ENCODE peak calls at places on chromosomes 4 and X, in four cellular contexts. One of them, this sample, is unnamed.

GRCh38 chrX:9542106-9542764 is 77.4 kb downstream of the TBL1X start:
- DNase-seq in GM23248: no peak
- DNase-seq in adipocyte: no peak
- DNase-seq in fibroblast of lung: no peak
- DNase-seq in this sample: no peak

GRCh38 chr4:110503588-110504435 is 27.9 kb downstream of the ENPEP start:
- DNase-seq in GM23248: peak; percentile 50
- DNase-seq in adipocyte: peak; percentile 30
- DNase-seq in fibroblast of lung: peak; percentile 34
- DNase-seq in this sample: no peak

GRCh38 chrX:47568656-47569295 is 7.8 kb downstream of the ARAF start:
- DNase-seq in adipocyte: peak; percentile 39
- DNase-seq in GM23248: no peak
- DNase-seq in fibroblast of lung: no peak
- DNase-seq in this sample: no peak

GRCh38 chr4:151114986-151115385 is 15.6 kb downstream of the RPS3A start:
- DNase-seq in fibroblast of lung: peak; percentile 43
- DNase-seq in adipocyte: no peak
- DNase-seq in GM23248: peak; percentile 44
- DNase-seq in this sample: no peak

GRCh38 chr4:89567936-89568335 is 260.3 kb upstream of the GPRIN3 start:
- DNase-seq in fibroblast of lung: no peak
- DNase-seq in GM23248: no peak
- DNase-seq in adipocyte: no peak
- DNase-seq in this sample: no peak

GRCh38 chr4:36824682-36825081 is 419.9 kb upstream of the NWD2 start:
- DNase-seq in fibroblast of lung: no peak
- DNase-seq in GM23248: no peak
- DNase-seq in adipocyte: no peak
- DNase-seq in this sample: no peak

GRCh38 chr4:75779059-75779757 is 54.8 kb downstream of the USO1 start:
- DNase-seq in fibroblast of lung: no peak
- DNase-seq in GM23248: no peak
- DNase-seq in adipocyte: no peak
- DNase-seq in this sample: no peak

GRCh38 chr4:68654946-68655721 is 15.3 kb downstream of the UGT2B15 start:
- DNase-seq in GM23248: no peak
- DNase-seq in adipocyte: no peak
- DNase-seq in fibroblast of lung: no peak
- DNase-seq in this sample: no peak

GRCh38 chrX:103453655-103454054 is 65.6 kb downstream of the RAB40A start:
- DNase-seq in fibroblast of lung: peak; percentile 97
- DNase-seq in adipocyte: peak; percentile 88
- DNase-seq in GM23248: peak; percentile 93
- DNase-seq in this sample: no peak

GRCh38 chrX:154396948-154397887 is 959 bp upstream of the RPL10 start:
- DNase-seq in GM23248: peak; percentile 81
- DNase-seq in fibroblast of lung: peak; percentile 60
- DNase-seq in adipocyte: peak; percentile 71
- DNase-seq in this sample: no peak

GRCh38 chr4:168667936-168668335 is 171.1 kb downstream of the PALLD start:
- DNase-seq in GM23248: no peak
- DNase-seq in fibroblast of lung: no peak
- DNase-seq in adipocyte: no peak
- DNase-seq in this sample: no peak

GRCh38 chr4:3368841-3369760 is 72.7 kb upstream of the HGFAC start:
- DNase-seq in adipocyte: peak; percentile 1
- DNase-seq in GM23248: no peak
- DNase-seq in fibroblast of lung: no peak
- DNase-seq in this sample: no peak
- H3K4me1 ChIP-seq in adipocyte: peaks cover 24% of the 10 kb centered on the region
- H3K4me1 ChIP-seq in GM23248: peaks cover 23% of the 10 kb centered on the region
- H3K4me1 ChIP-seq in fibroblast of lung: peaks cover 21% of the 10 kb centered on the region
- H3K4me1 ChIP-seq in this sample: peaks cover 14% of the 10 kb centered on the region

GRCh38 chr4:2873329-2873728 is 29.7 kb downstream of the ADD1 start:
- DNase-seq in fibroblast of lung: no peak
- DNase-seq in adipocyte: no peak
- DNase-seq in GM23248: no peak
- DNase-seq in this sample: no peak

GRCh38 chr4:2869659-2870058 is 26.0 kb downstream of the ADD1 start:
- DNase-seq in adipocyte: no peak
- DNase-seq in fibroblast of lung: no peak
- DNase-seq in GM23248: no peak
- DNase-seq in this sample: no peak

GRCh38 chr4:2870098-2870497 is 26.5 kb downstream of the ADD1 start:
- DNase-seq in fibroblast of lung: no peak
- DNase-seq in GM23248: no peak
- DNase-seq in adipocyte: no peak
- DNase-seq in this sample: no peak

GRCh38 chr4:2871466-2871865 is 27.8 kb downstream of the ADD1 start:
- DNase-seq in GM23248: no peak
- DNase-seq in fibroblast of lung: no peak
- DNase-seq in adipocyte: no peak
- DNase-seq in this sample: no peak

GRCh38 chr4:2871911-2872310 is 28.3 kb downstream of the ADD1 start:
- DNase-seq in GM23248: no peak
- DNase-seq in fibroblast of lung: no peak
- DNase-seq in adipocyte: no peak
- DNase-seq in this sample: no peak
- H3K4me1 ChIP-seq in GM23248: peaks cover 31% of the 10 kb centered on the region
- H3K4me1 ChIP-seq in fibroblast of lung: peaks cover 13% of the 10 kb centered on the region
- H3K4me1 ChIP-seq in adipocyte: peaks cover 62% of the 10 kb centered on the region
- H3K4me1 ChIP-seq in this sample: peaks cover 28% of the 10 kb centered on the region

DNA sequence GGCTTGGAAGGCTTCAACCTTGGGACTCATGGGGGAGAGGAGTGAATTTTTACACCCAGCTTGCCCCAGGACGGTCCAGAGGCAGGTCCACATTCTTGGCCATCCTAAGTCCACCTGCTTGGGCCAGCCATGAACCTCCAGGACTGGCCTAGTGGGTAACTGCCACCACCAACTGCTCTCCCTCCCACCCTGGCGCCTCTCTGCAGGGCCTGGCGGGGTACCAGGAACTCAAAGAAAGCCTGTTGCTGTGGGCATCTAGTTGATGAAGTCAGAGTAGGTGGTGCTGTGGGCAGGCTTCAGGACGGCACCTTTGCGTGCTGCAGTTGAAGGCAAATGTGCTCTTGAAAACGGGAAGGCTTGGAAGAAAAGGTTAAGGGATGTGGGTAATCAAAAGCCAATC is 12.0 kb downstream of the BCOR start:
- DNase-seq in fibroblast of lung: no peak
- DNase-seq in adipocyte: no peak
- DNase-seq in GM23248: no peak
- DNase-seq in this sample: no peak
- H3K4me1 ChIP-seq in fibroblast of lung: peaks cover 30% of the 10 kb centered on the region
- H3K4me1 ChIP-seq in adipocyte: peaks cover 2% of the 10 kb centered on the region
- H3K4me1 ChIP-seq in GM23248: peaks cover 7% of the 10 kb centered on the region
- H3K4me1 ChIP-seq in this sample: peaks cover 18% of the 10 kb centered on the region

DNA sequence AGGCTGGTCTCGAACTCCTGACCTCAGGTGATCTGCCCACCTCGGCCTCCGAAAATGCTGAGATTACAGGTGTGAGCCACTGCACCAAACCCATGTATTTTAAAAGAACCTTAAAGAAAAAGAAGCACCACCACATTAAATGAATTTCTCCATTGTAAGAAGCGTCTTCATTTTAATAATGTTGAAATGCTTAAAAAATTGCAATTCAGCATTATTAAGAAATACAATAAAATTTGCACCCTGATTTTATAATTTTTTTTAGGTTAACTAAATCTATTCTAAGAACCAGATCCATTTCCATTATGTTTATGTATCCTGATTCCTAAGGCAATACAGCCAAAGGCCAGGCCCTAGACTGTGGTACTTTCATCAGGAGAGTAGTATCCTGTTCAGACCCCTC is 167.2 kb downstream of the BTC start:
- DNase-seq in fibroblast of lung: no peak
- DNase-seq in GM23248: no peak
- DNase-seq in adipocyte: no peak
- DNase-seq in this sample: no peak
- H3K4me1 ChIP-seq in fibroblast of lung: peaks cover 11% of the 10 kb centered on the region
- H3K4me1 ChIP-seq in GM23248: peaks cover 22% of the 10 kb centered on the region
- H3K4me1 ChIP-seq in adipocyte: peaks cover 23% of the 10 kb centered on the region
- H3K4me1 ChIP-seq in this sample: peaks cover 15% of the 10 kb centered on the region

DNA sequence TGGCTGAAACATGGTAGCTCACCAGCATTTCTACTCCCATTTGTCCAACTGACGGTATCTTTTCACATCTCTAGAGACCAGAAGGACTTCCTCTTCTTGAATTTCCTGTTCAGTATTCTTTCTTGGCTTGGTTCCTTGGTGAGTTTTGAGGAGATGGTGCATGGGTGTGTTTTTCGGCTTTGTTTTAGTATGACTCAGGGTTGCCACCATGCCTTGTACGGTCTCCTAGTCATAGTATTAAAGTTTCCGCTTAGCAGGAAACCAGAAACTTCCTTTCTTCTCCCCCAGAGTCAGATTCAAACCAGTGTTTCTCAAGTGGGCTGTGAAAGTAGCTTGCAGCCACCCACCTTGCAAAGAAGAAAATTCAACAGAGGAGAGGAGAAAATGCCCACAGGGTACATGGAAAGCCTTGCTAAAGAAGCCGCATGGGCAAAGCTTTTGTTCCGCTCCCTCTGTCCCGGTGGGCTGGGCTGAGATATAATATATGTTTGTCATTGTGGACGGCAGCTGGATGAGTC is 5.7 kb downstream of the CD99 start:
- DNase-seq in fibroblast of lung: peak; percentile 86
- DNase-seq in GM23248: peak; percentile 96
- DNase-seq in adipocyte: peak; percentile 62
- DNase-seq in this sample: no peak
- H3K4me1 ChIP-seq in fibroblast of lung: peaks cover 17% of the 10 kb centered on the region
- H3K4me1 ChIP-seq in GM23248: peaks cover 49% of the 10 kb centered on the region
- H3K4me1 ChIP-seq in adipocyte: peaks cover 50% of the 10 kb centered on the region
- H3K4me1 ChIP-seq in this sample: peaks cover 70% of the 10 kb centered on the region

GRCh38 chr4:73258668-73259551 is at the start of gene ANKRD17:
- DNase-seq in GM23248: peak; percentile 96
- DNase-seq in fibroblast of lung: peak; percentile 95
- DNase-seq in adipocyte: peak; percentile 97
- DNase-seq in this sample: peak; percentile 74
- H3K4me1 ChIP-seq in GM23248: peaks cover 37% of the 10 kb centered on the region
- H3K4me1 ChIP-seq in fibroblast of lung: peaks cover 3% of the 10 kb centered on the region
- H3K4me1 ChIP-seq in adipocyte: peaks cover 42% of the 10 kb centered on the region
- H3K4me1 ChIP-seq in this sample: peaks cover 45% of the 10 kb centered on the region

DNA sequence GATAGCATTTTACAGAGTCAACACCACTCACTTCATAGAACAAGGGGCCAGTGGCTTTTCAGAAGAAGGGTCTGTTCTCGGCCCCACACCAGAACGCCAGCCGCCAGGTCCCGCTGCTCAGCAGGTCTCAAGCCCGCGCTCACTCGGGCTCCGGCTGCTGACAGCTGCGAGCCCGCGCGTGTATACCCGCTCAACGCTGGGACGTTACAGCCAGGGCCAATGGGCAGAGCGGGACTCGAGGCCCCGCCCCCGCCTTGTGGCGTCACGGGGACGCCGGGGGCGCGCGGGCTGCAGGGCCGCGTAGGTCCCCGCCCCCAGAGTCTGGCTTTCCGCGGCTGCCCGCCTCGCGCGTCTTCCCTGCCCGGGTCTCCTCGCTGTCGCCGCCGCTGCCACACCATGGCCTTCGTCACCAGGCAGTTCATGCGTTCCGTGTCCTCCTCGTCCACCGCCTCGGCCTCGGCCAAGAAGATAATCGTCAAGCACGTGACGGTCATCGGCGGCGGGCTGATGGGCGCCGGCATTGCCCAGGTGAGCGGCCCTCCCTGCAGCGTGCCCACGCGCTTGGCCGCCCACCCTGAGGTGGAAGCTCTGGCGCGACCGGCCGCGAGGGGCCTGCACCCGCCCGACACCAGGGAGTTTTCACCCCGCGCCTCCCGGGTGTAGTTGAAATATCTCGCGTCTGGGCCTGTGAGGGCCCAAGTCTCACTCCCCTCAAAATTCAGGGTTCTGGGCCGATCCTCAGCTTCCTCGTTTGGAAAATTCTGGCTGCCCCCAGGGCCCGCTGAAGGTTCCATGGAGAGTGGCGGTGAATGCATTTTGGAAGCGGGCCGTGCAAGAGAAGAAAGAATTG is at the start of gene HADH:
- DNase-seq in adipocyte: peak; percentile 98
- DNase-seq in GM23248: peak; percentile 98
- DNase-seq in fibroblast of lung: peak; percentile 87
- DNase-seq in this sample: peak; percentile 69
- H3K4me1 ChIP-seq in adipocyte: peaks cover 43% of the 10 kb centered on the region
- H3K4me1 ChIP-seq in GM23248: peaks cover 11% of the 10 kb centered on the region
- H3K4me1 ChIP-seq in fibroblast of lung: peaks cover 5% of the 10 kb centered on the region
- H3K4me1 ChIP-seq in this sample: peaks cover 67% of the 10 kb centered on the region

GRCh38 chr4:40990899-40991265 is 223.5 kb downstream of the APBB2 start:
- DNase-seq in fibroblast of lung: no peak
- DNase-seq in GM23248: peak; percentile 67
- DNase-seq in adipocyte: peak; percentile 50
- DNase-seq in this sample: no peak
- H3K4me1 ChIP-seq in fibroblast of lung: peaks cover 22% of the 10 kb centered on the region
- H3K4me1 ChIP-seq in GM23248: peaks cover 70% of the 10 kb centered on the region
- H3K4me1 ChIP-seq in adipocyte: peaks cover 55% of the 10 kb centered on the region
- H3K4me1 ChIP-seq in this sample: peaks cover 21% of the 10 kb centered on the region